ENCODE peak calls at places on chromosomes 1 and 21, in five cellular contexts. W is brain microvascular endothelial cell; B is endothelial cell of umbilical vein; E is CD4-positive, alpha-beta T cell; Y is MM.1S. T is an unnamed sample.

GRCh38 chr1:101905298-101905794 is 91.4 kb downstream of the OLFM3 start:
- DNase-seq in Y (no peak), B (no peak), W (no peak), E (no peak), T (no peak)

GRCh38 chr1:79040424-79041089 is 34.0 kb upstream of the ADGRL4 start:
- DNase-seq in W (no peak), E (no peak), Y (no peak), B (peak; percentile 78), T (no peak)

GRCh38 chr21:39807738-39808137 is 59.5 kb upstream of the PCP4 start:
- DNase-seq in E (no peak), Y (no peak), W (no peak), B (no peak), T (no peak)

GRCh38 chr1:178262101-178262500 is 168.2 kb downstream of the RASAL2 start:
- DNase-seq in B (peak; percentile 82), E (no peak), W (peak; percentile 63), Y (no peak), T (no peak)

GRCh38 chr1:196733091-196733970 is 41.3 kb upstream of the CFHR3 start:
- DNase-seq in Y (no peak), B (no peak), W (peak; percentile 28), E (no peak), T (no peak)

GRCh38 chr1:13956386-13956785 is 256.4 kb downstream of the PRDM2 start:
- DNase-seq in B (no peak), E (no peak), Y (no peak), W (no peak), T (no peak)

GRCh38 chr1:174815036-174815435 is 184.7 kb upstream of the CACYBP start:
- DNase-seq in E (no peak), B (peak; percentile 60), Y (peak; percentile 22), W (peak; percentile 24), T (no peak)

GRCh38 chr1:74280642-74281396 is 45.6 kb downstream of the TNNI3K start:
- DNase-seq in B (no peak), Y (no peak), E (no peak), W (no peak), T (no peak)

GRCh38 chr1:2460996-2461751 is 14.9 kb upstream of the PLCH2 start:
- DNase-seq in E (no peak), W (no peak), B (no peak), Y (no peak), T (no peak)

GRCh38 chr1:245680395-245680794 is 525.6 kb downstream of the KIF26B start:
- DNase-seq in Y (no peak), W (no peak), B (no peak), E (no peak), T (no peak)

GRCh38 chr1:224544276-224544675 is 71.8 kb upstream of the CNIH3 start:
- DNase-seq in B (peak; percentile 49), W (no peak), Y (no peak), E (no peak), T (no peak)

GRCh38 chr1:168372857-168373520 is 92.3 kb downstream of the TBX19 start:
- DNase-seq in B (no peak), E (no peak), W (no peak), Y (no peak), T (no peak)

GRCh38 chr21:36237441-36237840 is 80.8 kb downstream of the DOP1B start:
- DNase-seq in B (no peak), Y (no peak), W (no peak), E (no peak), T (no peak)

GRCh38 chr1:165882168-165882837 is 54.9 kb downstream of the UCK2 start:
- DNase-seq in B (no peak), Y (no peak), W (no peak), E (no peak), T (no peak)

GRCh38 chr1:165884690-165885304 is 57.4 kb downstream of the UCK2 start:
- DNase-seq in E (no peak), B (peak; percentile 70), W (no peak), Y (no peak), T (peak; percentile 6)

GRCh38 chr1:165885305-165885694 is 57.9 kb downstream of the UCK2 start:
- DNase-seq in Y (no peak), W (no peak), B (no peak), E (no peak), T (no peak)

GRCh38 chr1:165883056-165883455 is 55.6 kb downstream of the UCK2 start:
- DNase-seq in W (no peak), E (no peak), B (no peak), Y (no peak), T (no peak)

DNA sequence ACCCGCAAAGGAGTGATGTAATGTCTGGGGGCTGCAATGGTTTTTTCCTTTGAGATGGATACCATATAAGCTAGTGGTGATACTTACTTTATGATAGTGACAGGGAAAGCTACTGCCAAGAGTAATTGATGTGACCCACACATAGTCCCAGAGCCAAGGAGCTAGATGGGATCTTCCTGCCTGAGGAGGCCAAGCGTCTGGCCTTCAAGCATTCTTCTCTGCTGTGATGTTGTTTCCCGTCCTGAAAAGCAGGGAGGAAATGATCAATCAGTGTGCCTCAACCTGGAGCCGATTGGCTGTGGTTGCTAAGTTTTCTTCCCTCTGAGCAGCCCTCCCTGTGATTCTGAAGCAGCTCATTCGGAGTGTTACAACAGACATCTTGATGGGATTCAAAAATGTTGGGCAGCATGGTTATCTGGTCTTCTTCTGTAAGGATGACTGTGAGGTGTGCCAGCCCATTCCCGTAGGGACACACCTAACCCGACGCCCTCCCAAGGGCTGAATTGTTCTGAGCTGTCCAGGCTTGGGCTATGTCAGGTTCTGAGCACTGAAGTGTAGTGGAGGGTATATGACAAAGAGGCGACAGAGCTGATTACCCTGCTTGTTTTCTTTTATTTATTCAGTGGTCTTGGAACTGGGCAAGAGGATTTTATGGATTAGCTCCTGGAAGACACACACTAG is 56.7 kb downstream of the UCK2 start:
- DNase-seq in B (peak; percentile 89), W (no peak), E (no peak), Y (no peak), T (no peak)
- H3K27ac ChIP-seq in B (peak overlapping the region; percentile 83), W (no peak overlapping the region), E (no peak overlapping the region), Y (no peak overlapping the region), T (no peak overlapping the region)

DNA sequence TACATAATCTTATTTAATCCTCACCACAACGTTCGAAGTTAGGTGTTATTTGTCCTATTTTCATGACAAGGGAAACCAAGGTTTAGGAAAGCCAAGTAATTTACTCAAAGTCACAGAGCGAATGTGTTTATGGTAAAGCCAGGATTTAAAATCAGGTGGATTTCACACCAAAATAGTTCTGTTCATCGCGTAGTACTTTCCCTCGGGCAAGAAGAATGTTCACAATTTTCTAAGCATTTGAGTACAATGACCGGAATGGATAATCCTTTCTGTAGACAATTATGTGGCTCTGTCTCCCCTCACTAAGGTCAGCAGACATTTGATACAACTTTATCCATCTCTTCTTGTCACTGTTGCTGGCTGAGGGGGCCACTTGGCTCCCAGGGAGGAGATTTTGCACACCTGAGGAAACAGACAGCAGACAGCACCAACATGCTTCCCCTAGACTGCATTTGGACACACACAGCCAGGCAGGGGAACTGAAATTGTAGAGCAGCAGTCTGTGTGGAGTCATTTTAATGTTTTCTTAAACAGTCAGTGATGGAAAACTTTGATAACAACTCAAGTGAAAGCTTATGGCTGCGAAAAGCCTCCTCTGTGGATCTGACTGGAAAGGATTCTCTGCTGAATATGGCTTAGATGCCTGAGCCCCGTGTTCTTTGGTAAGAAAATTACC is 204.3 kb downstream of the ST6GALNAC3 start:
- DNase-seq in B (no peak), E (no peak), W (peak; percentile 28), Y (no peak), T (no peak)
- H3K27ac ChIP-seq in B (no peak overlapping the region), E (no peak overlapping the region), W (no peak overlapping the region), Y (no peak overlapping the region), T (no peak overlapping the region)

GRCh38 chr1:156486421-156487344 is 13.9 kb downstream of the MEF2D start:
- DNase-seq in Y (no peak), B (no peak), E (no peak), W (no peak), T (no peak)

GRCh38 chr1:156489166-156489934 is 11.2 kb downstream of the MEF2D start:
- DNase-seq in W (no peak), Y (peak; percentile 78), B (no peak), E (no peak), T (peak; percentile 46)

GRCh38 chr1:156485984-156486383 is 14.6 kb downstream of the MEF2D start:
- DNase-seq in B (no peak), E (no peak), W (no peak), Y (no peak), T (no peak)

GRCh38 chr1:156488566-156489165 is 11.9 kb downstream of the MEF2D start:
- DNase-seq in B (no peak), W (no peak), Y (peak; percentile 90), E (no peak), T (no peak)

GRCh38 chr1:156487862-156488261 is 12.7 kb downstream of the MEF2D start:
- DNase-seq in E (no peak), W (no peak), Y (peak; percentile 45), B (no peak), T (no peak)
- H3K27ac ChIP-seq in E (peak overlapping the region; percentile 68), W (no peak overlapping the region), Y (peak overlapping the region; percentile 83), B (no peak overlapping the region), T (peak overlapping the region; percentile 89)

DNA sequence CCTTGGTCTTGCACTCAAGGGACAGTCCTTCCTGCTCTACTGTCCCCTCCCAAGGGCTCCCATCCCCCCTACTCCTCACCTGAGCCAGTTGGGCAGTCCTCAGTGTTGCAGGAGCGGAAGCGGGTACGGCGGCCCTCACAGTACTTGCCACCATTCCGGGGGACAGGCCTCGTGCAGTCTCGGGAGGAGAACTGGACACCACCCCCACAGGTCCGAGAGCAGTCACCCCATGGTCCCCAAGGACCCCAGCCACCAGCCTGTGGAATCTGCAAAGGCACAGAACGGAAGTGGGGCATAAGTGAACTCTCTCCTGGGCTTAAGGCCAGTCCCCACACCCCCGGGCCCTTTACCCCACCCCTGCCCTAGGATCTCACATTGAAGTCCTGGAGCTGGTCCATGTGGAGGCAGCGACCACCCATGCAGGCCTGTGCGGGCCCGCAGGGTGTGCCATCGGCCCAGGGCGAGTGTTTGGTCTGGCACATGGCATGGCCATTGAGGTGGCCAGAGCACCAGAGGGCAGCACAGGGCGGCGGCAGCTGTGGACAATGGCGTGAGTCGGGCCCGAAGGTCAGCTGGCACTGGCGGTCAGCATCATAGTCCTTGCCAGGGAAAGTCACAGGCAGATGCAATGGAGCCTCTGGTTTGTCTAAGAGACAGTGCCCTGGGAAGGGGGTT is 5.2 kb downstream of the ADAMTS4 start:
- DNase-seq in B (no peak), E (no peak), W (no peak), Y (no peak), T (peak; percentile 90)
- H3K27ac ChIP-seq in B (no peak overlapping the region), E (no peak overlapping the region), W (no peak overlapping the region), Y (no peak overlapping the region), T (peak overlapping the region; percentile 100)

GRCh38 chr1:209235170-209235569 is 348.3 kb upstream of the CAMK1G start:
- DNase-seq in W (no peak), E (no peak), Y (no peak), B (no peak), T (no peak)
- H3K27ac ChIP-seq in W (no peak overlapping the region), E (no peak overlapping the region), Y (no peak overlapping the region), B (no peak overlapping the region), T (no peak overlapping the region)

GRCh38 chr1:7988576-7988975 is 27.1 kb downstream of the PARK7 start:
- DNase-seq in B (no peak), Y (no peak), E (no peak), W (no peak), T (no peak)
- H3K27ac ChIP-seq in B (no peak overlapping the region), Y (no peak overlapping the region), E (no peak overlapping the region), W (no peak overlapping the region), T (no peak overlapping the region)

GRCh38 chr1:12437629-12438028 is 180.4 kb downstream of the DHRS3 start:
- DNase-seq in E (no peak), W (no peak), Y (no peak), B (peak; percentile 53), T (no peak)
- H3K27ac ChIP-seq in E (no peak overlapping the region), W (peak overlapping the region; percentile 100), Y (no peak overlapping the region), B (peak overlapping the region; percentile 49), T (no peak overlapping the region)

GRCh38 chr1:41806472-41807155 is 112.1 kb downstream of the HIVEP3 start:
- DNase-seq in B (no peak), Y (no peak), W (no peak), E (peak; percentile 15), T (no peak)
- H3K27ac ChIP-seq in B (no peak overlapping the region), Y (no peak overlapping the region), W (no peak overlapping the region), E (no peak overlapping the region), T (no peak overlapping the region)

T was measured in substantia nigra.